ENCODE peak calls at places on chromosomes 4 and X, in eight cellular contexts. D is GM23338, N is OCI-LY7, F is left ventricle myocardium inferior, A is SK-N-SH, C is HepG2, K is psoas muscle, W is tibial artery. X is an unnamed sample.

GRCh38 chrX:22134681-22135080 is 102.6 kb downstream of the PHEX start:
- DNase-seq in K (no peak), W (no peak), N (no peak), F (no peak), A (peak; percentile 47), C (peak; percentile 22), D (no peak), X (no peak)

GRCh38 chr4:48234575-48234974 is 35.1 kb downstream of the TEC start:
- DNase-seq in K (no peak), N (no peak), D (no peak), W (no peak), F (no peak), C (no peak), A (no peak), X (no peak)

GRCh38 chr4:81343046-81343445 is 128.0 kb upstream of the PRKG2 start:
- DNase-seq in N (no peak), A (no peak), D (no peak), C (no peak), K (no peak), F (no peak), W (no peak), X (no peak)

GRCh38 chrX:94057385-94057784 is 383.4 kb downstream of the FAM133A start:
- DNase-seq in D (peak; percentile 3), N (no peak), A (no peak), W (no peak), C (no peak), F (no peak), K (no peak), X (no peak)

GRCh38 chrX:70262952-70263567 is 3.1 kb upstream of the P2RY4 start:
- DNase-seq in F (peak; percentile 18), K (no peak), W (no peak), N (peak; percentile 46), A (peak; percentile 44), D (peak; percentile 75), C (peak; percentile 23), X (peak; percentile 47)

GRCh38 chr4:3314706-3315260 is 22.0 kb downstream of the RGS12 start:
- DNase-seq in K (no peak), A (no peak), W (peak; percentile 40), F (no peak), D (no peak), N (no peak), C (no peak), X (no peak)

GRCh38 chr4:112885897-112886296 is 163.6 kb upstream of the ANK2 start:
- DNase-seq in D (peak; percentile 23), W (no peak), K (no peak), N (no peak), F (no peak), C (no peak), A (no peak), X (peak; percentile 23)

GRCh38 chr4:33073811-33074210 is 2353.6 kb downstream of the PCDH7 start:
- DNase-seq in D (peak; percentile 70), C (no peak), A (no peak), W (no peak), F (no peak), K (no peak), N (no peak), X (no peak)

GRCh38 chr4:111952708-111953107 is 192.5 kb upstream of the FAM241A start:
- DNase-seq in K (no peak), F (no peak), C (no peak), D (no peak), W (no peak), N (no peak), A (no peak), X (no peak)

GRCh38 chr4:26237916-26238315 is 82.9 kb upstream of the RBPJ start:
- DNase-seq in D (no peak), N (no peak), F (no peak), K (no peak), A (no peak), C (no peak), W (no peak), X (no peak)

GRCh38 chrX:37347420-37347819 is 1.7 kb upstream of the PRRG1 start:
- DNase-seq in A (no peak), C (peak; percentile 72), W (no peak), N (no peak), F (no peak), K (no peak), D (peak; percentile 13), X (no peak)

GRCh38 chrX:73818200-73819116 is 255.5 kb downstream of the CHIC1 start:
- DNase-seq in K (no peak), A (no peak), N (no peak), F (no peak), C (no peak), D (no peak), W (no peak), X (no peak)

GRCh38 chrX:73822775-73823174 is 259.8 kb downstream of the CHIC1 start:
- DNase-seq in A (no peak), C (no peak), K (no peak), D (no peak), N (no peak), F (no peak), W (no peak), X (no peak)

GRCh38 chrX:73825569-73825968 is 262.6 kb downstream of the CHIC1 start:
- DNase-seq in N (no peak), C (no peak), D (no peak), A (no peak), K (no peak), F (no peak), W (no peak), X (no peak)

GRCh38 chrX:73823473-73824004 is 260.5 kb downstream of the CHIC1 start:
- DNase-seq in F (no peak), W (no peak), C (no peak), A (no peak), N (no peak), D (no peak), K (no peak), X (no peak)

DNA sequence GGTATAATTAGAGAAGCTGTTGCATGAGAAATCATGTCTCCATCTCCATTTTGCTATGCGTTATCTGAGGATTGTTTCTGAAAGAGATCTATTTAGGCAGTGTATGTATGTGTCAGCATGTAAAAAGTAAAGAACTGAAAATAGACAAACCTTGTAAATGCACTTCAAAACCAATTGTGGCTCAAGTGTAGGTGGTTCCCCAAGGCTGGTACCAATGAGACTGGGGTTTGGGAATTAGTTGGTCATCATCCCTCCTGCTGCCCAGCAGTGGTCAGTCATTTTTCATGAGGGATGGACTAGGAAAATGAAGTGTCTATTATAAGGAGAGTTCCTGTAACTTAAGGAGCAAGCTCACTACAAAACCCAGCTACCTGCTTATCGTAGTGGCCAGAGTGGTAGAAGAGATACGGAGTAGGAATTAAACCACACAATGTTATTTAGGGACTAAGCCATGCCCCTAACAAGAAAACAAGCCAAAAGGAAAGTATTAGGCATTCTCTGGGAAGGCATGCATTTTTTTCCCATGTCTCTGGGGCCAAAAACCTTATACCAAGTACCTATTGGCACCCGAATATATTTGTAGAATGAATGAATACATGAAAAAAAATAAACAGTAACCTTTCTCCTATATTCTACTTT is 259.0 kb downstream of the CHIC1 start:
- DNase-seq in W (no peak), K (no peak), F (no peak), D (no peak), N (no peak), A (no peak), C (no peak), X (no peak)
- H3K4me1 ChIP-seq in W (no peaks in the 10 kb centered on the region), K (no peaks in the 10 kb centered on the region), F (no peaks in the 10 kb centered on the region), D (no peaks in the 10 kb centered on the region), N (no peaks in the 10 kb centered on the region), A (no peaks in the 10 kb centered on the region), C (no peaks in the 10 kb centered on the region), X (no peaks in the 10 kb centered on the region)

DNA sequence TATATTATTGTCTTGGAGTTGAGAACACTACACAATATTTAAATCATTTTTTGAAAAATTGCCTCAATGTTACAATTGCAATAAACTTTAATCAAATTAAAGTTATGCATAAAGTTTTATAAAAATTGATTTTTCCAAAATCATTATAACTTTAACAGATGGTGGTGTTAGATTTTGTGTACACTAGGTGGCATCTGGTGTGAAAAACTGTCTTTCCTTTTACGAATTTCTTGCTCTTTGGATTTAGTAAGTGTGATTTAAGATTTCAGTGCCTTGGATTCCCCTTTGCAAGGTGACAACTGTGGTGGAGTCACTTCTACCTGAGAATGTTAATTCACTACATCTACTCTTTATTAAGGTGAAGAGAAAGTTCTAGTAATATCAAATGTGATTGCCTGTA is 91.6 kb downstream of the AREG start:
- DNase-seq in A (no peak), F (no peak), D (no peak), K (no peak), N (no peak), C (no peak), W (no peak), X (no peak)
- TF ChIP-seq CTCF in A (peak; percentile 45), F (peak; percentile 11), D (peak; percentile 23), K (no peak), N (peak; percentile 41), C (no peak), W (no peak), X (peak; percentile 2)

GRCh38 chr4:101127176-101127790 is 220.0 kb downstream of the PPP3CA start:
- DNase-seq in K (no peak), A (no peak), C (no peak), D (no peak), N (peak; percentile 77), W (no peak), F (no peak), X (no peak)

GRCh38 chr4:101126044-101126443 is 221.3 kb downstream of the PPP3CA start:
- DNase-seq in K (no peak), F (no peak), D (no peak), N (no peak), W (no peak), A (no peak), C (no peak), X (no peak)

GRCh38 chr4:101123231-101123630 is 224.1 kb downstream of the PPP3CA start:
- DNase-seq in A (no peak), C (no peak), K (no peak), N (no peak), W (no peak), D (no peak), F (no peak), X (no peak)

GRCh38 chr4:101122019-101122418 is 225.3 kb downstream of the PPP3CA start:
- DNase-seq in W (no peak), K (no peak), D (no peak), A (no peak), C (no peak), F (no peak), N (no peak), X (no peak)

DNA sequence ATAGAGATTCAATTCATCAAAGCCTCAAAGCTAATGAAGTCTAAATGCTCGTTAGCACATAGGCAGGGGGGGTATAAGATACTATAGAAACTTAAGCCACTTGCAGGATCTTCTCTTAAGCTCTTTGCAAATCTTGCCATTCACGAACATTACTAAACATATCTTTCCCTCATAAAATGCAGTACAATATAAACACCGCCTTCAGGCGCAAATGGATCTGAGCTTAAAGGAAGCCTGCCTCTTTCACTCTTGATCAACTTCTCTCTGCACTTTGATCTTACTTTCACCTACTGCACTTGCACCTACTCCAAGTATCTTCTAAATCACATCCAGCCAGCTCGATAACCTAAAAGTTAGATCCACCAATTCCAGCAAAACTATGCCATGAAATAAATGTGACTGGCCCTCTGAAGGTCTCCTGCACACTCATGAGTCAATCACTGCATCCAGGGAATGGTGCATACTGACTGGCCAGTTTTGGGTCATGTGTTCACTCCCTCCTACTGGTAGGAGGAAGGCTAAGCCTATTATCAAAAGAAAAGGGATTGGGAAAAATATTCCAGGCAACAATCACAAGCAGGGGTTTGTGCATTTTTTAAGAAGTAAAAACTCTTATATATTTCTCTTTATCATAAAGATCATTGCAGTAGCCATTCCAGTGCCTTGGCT is 222.1 kb downstream of the PPP3CA start:
- DNase-seq in K (no peak), F (no peak), N (peak; percentile 24), C (no peak), D (no peak), A (no peak), W (no peak), X (no peak)
- H3K4me1 ChIP-seq in K (peaks cover 20% of the 10 kb centered on the region), F (peaks cover 31% of the 10 kb centered on the region), N (peaks cover 38% of the 10 kb centered on the region), C (peaks cover 8% of the 10 kb centered on the region), D (no peaks in the 10 kb centered on the region), A (no peaks in the 10 kb centered on the region), W (peaks cover 5% of the 10 kb centered on the region), X (no peaks in the 10 kb centered on the region)

GRCh38 chr4:84451546-84451945 is 47.5 kb downstream of the NKX6-1 start:
- DNase-seq in F (no peak), N (peak; percentile 1), C (no peak), W (no peak), A (no peak), D (peak; percentile 48), K (no peak), X (no peak)
- TF ChIP-seq CTCF in F (peak; percentile 25), N (peak; percentile 73), C (peak; percentile 22), W (no peak), A (peak; percentile 59), D (peak; percentile 86), K (no peak), X (no peak)